ENCODE peak calls at places on chromosomes 12 and 14, in seven cellular contexts. One of them, this sample, is unnamed.

GRCh38 chr14:21525571-21525970 is 575 bp downstream of the SALL2 start:
- DNase-seq in T-helper 1 cell: no peak
- DNase-seq in Karpas-422: no peak
- DNase-seq in Calu3: no peak
- DNase-seq in NCI-H1105: no peak
- DNase-seq in small intestine: no peak
- DNase-seq in iris pigment epithelial cell: peak; percentile 39
- DNase-seq in this sample: peak; percentile 43

GRCh38 chr14:98173291-98173690 is 1098.7 kb downstream of the BCL11B start:
- DNase-seq in T-helper 1 cell: peak; percentile 33
- DNase-seq in Karpas-422: no peak
- DNase-seq in Calu3: no peak
- DNase-seq in NCI-H1105: no peak
- DNase-seq in small intestine: peak; percentile 46
- DNase-seq in iris pigment epithelial cell: no peak
- DNase-seq in this sample: no peak

GRCh38 chr12:26428420-26428819 is 233.0 kb downstream of the SSPN start:
- DNase-seq in T-helper 1 cell: no peak
- DNase-seq in Karpas-422: no peak
- DNase-seq in Calu3: no peak
- DNase-seq in NCI-H1105: no peak
- DNase-seq in small intestine: no peak
- DNase-seq in iris pigment epithelial cell: peak; percentile 36
- DNase-seq in this sample: no peak

GRCh38 chr12:26119391-26119981 is 5.4 kb downstream of the BHLHE41 start:
- DNase-seq in T-helper 1 cell: no peak
- DNase-seq in Karpas-422: peak; percentile 76
- DNase-seq in Calu3: peak; percentile 31
- DNase-seq in NCI-H1105: peak; percentile 36
- DNase-seq in small intestine: peak; percentile 64
- DNase-seq in iris pigment epithelial cell: peak; percentile 79
- DNase-seq in this sample: peak; percentile 76

GRCh38 chr14:87712386-87713113 is 280.4 kb downstream of the GALC start:
- DNase-seq in T-helper 1 cell: no peak
- DNase-seq in Karpas-422: peak; percentile 62
- DNase-seq in Calu3: no peak
- DNase-seq in NCI-H1105: no peak
- DNase-seq in small intestine: no peak
- DNase-seq in iris pigment epithelial cell: no peak
- DNase-seq in this sample: peak; percentile 24

GRCh38 chr12:132258543-132258942 is 70.8 kb downstream of the GALNT9 start:
- DNase-seq in T-helper 1 cell: no peak
- DNase-seq in Karpas-422: no peak
- DNase-seq in Calu3: no peak
- DNase-seq in NCI-H1105: no peak
- DNase-seq in small intestine: no peak
- DNase-seq in iris pigment epithelial cell: no peak
- DNase-seq in this sample: no peak

GRCh38 chr12:10615532-10615931 is 2.1 kb upstream of the MAGOHB start:
- DNase-seq in T-helper 1 cell: no peak
- DNase-seq in Karpas-422: no peak
- DNase-seq in Calu3: no peak
- DNase-seq in NCI-H1105: no peak
- DNase-seq in small intestine: no peak
- DNase-seq in iris pigment epithelial cell: no peak
- DNase-seq in this sample: no peak

GRCh38 chr14:84493779-84494178 is 1036.2 kb upstream of the FLRT2 start:
- DNase-seq in T-helper 1 cell: no peak
- DNase-seq in Karpas-422: peak; percentile 72
- DNase-seq in Calu3: no peak
- DNase-seq in NCI-H1105: no peak
- DNase-seq in small intestine: no peak
- DNase-seq in iris pigment epithelial cell: peak; percentile 23
- DNase-seq in this sample: peak; percentile 4

GRCh38 chr12:110168732-110169455 is 44.7 kb downstream of the IFT81 start:
- DNase-seq in T-helper 1 cell: no peak
- DNase-seq in Karpas-422: no peak
- DNase-seq in Calu3: no peak
- DNase-seq in NCI-H1105: no peak
- DNase-seq in small intestine: no peak
- DNase-seq in iris pigment epithelial cell: no peak
- DNase-seq in this sample: peak; percentile 88

GRCh38 chr12:115920395-115921183 is 356.9 kb downstream of the MED13L start:
- DNase-seq in T-helper 1 cell: no peak
- DNase-seq in Karpas-422: peak; percentile 31
- DNase-seq in Calu3: no peak
- DNase-seq in NCI-H1105: no peak
- DNase-seq in small intestine: no peak
- DNase-seq in iris pigment epithelial cell: peak; percentile 49
- DNase-seq in this sample: no peak

GRCh38 chr12:96237465-96238077 is 43.4 kb downstream of the ELK3 start:
- DNase-seq in T-helper 1 cell: peak; percentile 49
- DNase-seq in Karpas-422: peak; percentile 48
- DNase-seq in Calu3: peak; percentile 13
- DNase-seq in NCI-H1105: no peak
- DNase-seq in small intestine: no peak
- DNase-seq in iris pigment epithelial cell: peak; percentile 98
- DNase-seq in this sample: no peak

GRCh38 chr12:53219116-53219955 is 12.3 kb upstream of the ITGB7 start:
- DNase-seq in T-helper 1 cell: no peak
- DNase-seq in Karpas-422: peak; percentile 58
- DNase-seq in Calu3: no peak
- DNase-seq in NCI-H1105: no peak
- DNase-seq in small intestine: no peak
- DNase-seq in iris pigment epithelial cell: peak; percentile 60
- DNase-seq in this sample: peak; percentile 41

GRCh38 chr14:26088260-26088659 is 509.6 kb downstream of the NOVA1 start:
- DNase-seq in T-helper 1 cell: no peak
- DNase-seq in Karpas-422: no peak
- DNase-seq in Calu3: no peak
- DNase-seq in NCI-H1105: no peak
- DNase-seq in small intestine: no peak
- DNase-seq in iris pigment epithelial cell: no peak
- DNase-seq in this sample: peak; percentile 21

GRCh38 chr14:104800600-104801283 is at the start of gene ZBTB42:
- DNase-seq in T-helper 1 cell: peak; percentile 65
- DNase-seq in Karpas-422: peak; percentile 75
- DNase-seq in Calu3: peak; percentile 91
- DNase-seq in NCI-H1105: peak; percentile 39
- DNase-seq in small intestine: peak; percentile 90
- DNase-seq in iris pigment epithelial cell: peak; percentile 68
- DNase-seq in this sample: peak; percentile 64

GRCh38 chr14:101739446-101740141 is 21.9 kb upstream of the PPP2R5C start:
- DNase-seq in T-helper 1 cell: no peak
- DNase-seq in Karpas-422: no peak
- DNase-seq in Calu3: no peak
- DNase-seq in NCI-H1105: no peak
- DNase-seq in small intestine: no peak
- DNase-seq in iris pigment epithelial cell: no peak
- DNase-seq in this sample: no peak

GRCh38 chr14:52458721-52459085 is 93.6 kb downstream of the TXNDC16 start:
- DNase-seq in T-helper 1 cell: no peak
- DNase-seq in Karpas-422: no peak
- DNase-seq in Calu3: no peak
- DNase-seq in NCI-H1105: no peak
- DNase-seq in small intestine: no peak
- DNase-seq in iris pigment epithelial cell: peak; percentile 84
- DNase-seq in this sample: no peak

GRCh38 chr12:116044181-116044580 is 233.3 kb downstream of the MED13L start:
- DNase-seq in T-helper 1 cell: no peak
- DNase-seq in Karpas-422: no peak
- DNase-seq in Calu3: no peak
- DNase-seq in NCI-H1105: no peak
- DNase-seq in small intestine: peak; percentile 60
- DNase-seq in iris pigment epithelial cell: peak; percentile 31
- DNase-seq in this sample: no peak

GRCh38 chr14:103561381-103562134 is 899 bp downstream of the BAG5 start:
- DNase-seq in T-helper 1 cell: peak; percentile 26
- DNase-seq in Karpas-422: peak; percentile 87
- DNase-seq in Calu3: peak; percentile 31
- DNase-seq in NCI-H1105: no peak
- DNase-seq in small intestine: peak; percentile 31
- DNase-seq in iris pigment epithelial cell: peak; percentile 76
- DNase-seq in this sample: peak; percentile 53

GRCh38 chr12:5439333-5439732 is 7.4 kb downstream of the NTF3 start:
- DNase-seq in T-helper 1 cell: no peak
- DNase-seq in Karpas-422: peak; percentile 50
- DNase-seq in Calu3: no peak
- DNase-seq in NCI-H1105: no peak
- DNase-seq in small intestine: no peak
- DNase-seq in iris pigment epithelial cell: no peak
- DNase-seq in this sample: no peak

GRCh38 chr12:65891987-65892481 is 67.8 kb downstream of the HMGA2 start:
- DNase-seq in T-helper 1 cell: no peak
- DNase-seq in Karpas-422: no peak
- DNase-seq in Calu3: peak; percentile 56
- DNase-seq in NCI-H1105: no peak
- DNase-seq in small intestine: peak; percentile 33
- DNase-seq in iris pigment epithelial cell: peak; percentile 97
- DNase-seq in this sample: peak; percentile 86

GRCh38 chr12:84856156-84856900 is 56.3 kb downstream of the SLC6A15 start:
- DNase-seq in T-helper 1 cell: no peak
- DNase-seq in Karpas-422: no peak
- DNase-seq in Calu3: no peak
- DNase-seq in NCI-H1105: no peak
- DNase-seq in small intestine: no peak
- DNase-seq in iris pigment epithelial cell: peak; percentile 38
- DNase-seq in this sample: no peak

GRCh38 chr14:104588066-104588857 is 8.7 kb downstream of the C14orf180 start:
- DNase-seq in T-helper 1 cell: no peak
- DNase-seq in Karpas-422: no peak
- DNase-seq in Calu3: no peak
- DNase-seq in NCI-H1105: no peak
- DNase-seq in small intestine: no peak
- DNase-seq in iris pigment epithelial cell: no peak
- DNase-seq in this sample: no peak

GRCh38 chr12:122871851-122872785 is 23.8 kb downstream of the VPS37B start:
- DNase-seq in T-helper 1 cell: no peak
- DNase-seq in Karpas-422: peak; percentile 63
- DNase-seq in Calu3: peak; percentile 87
- DNase-seq in NCI-H1105: no peak
- DNase-seq in small intestine: peak; percentile 87
- DNase-seq in iris pigment epithelial cell: peak; percentile 69
- DNase-seq in this sample: peak; percentile 95

GRCh38 chr14:89032086-89032649 is 207.7 kb downstream of the TTC8 start:
- DNase-seq in T-helper 1 cell: no peak
- DNase-seq in Karpas-422: peak; percentile 61
- DNase-seq in Calu3: no peak
- DNase-seq in NCI-H1105: no peak
- DNase-seq in small intestine: no peak
- DNase-seq in iris pigment epithelial cell: no peak
- DNase-seq in this sample: no peak

GRCh38 chr12:23921099-23921846 is 28.2 kb downstream of the SOX5 start:
- DNase-seq in T-helper 1 cell: no peak
- DNase-seq in Karpas-422: no peak
- DNase-seq in Calu3: no peak
- DNase-seq in NCI-H1105: no peak
- DNase-seq in small intestine: no peak
- DNase-seq in iris pigment epithelial cell: no peak
- DNase-seq in this sample: no peak

GRCh38 chr12:52399756-52400155 is 6.4 kb downstream of the KRT82 start:
- DNase-seq in T-helper 1 cell: no peak
- DNase-seq in Karpas-422: no peak
- DNase-seq in Calu3: no peak
- DNase-seq in NCI-H1105: no peak
- DNase-seq in small intestine: no peak
- DNase-seq in iris pigment epithelial cell: no peak
- DNase-seq in this sample: no peak

GRCh38 chr12:89355243-89356068 is 3.2 kb upstream of the DUSP6 start:
- DNase-seq in T-helper 1 cell: no peak
- DNase-seq in Karpas-422: no peak
- DNase-seq in Calu3: no peak
- DNase-seq in NCI-H1105: no peak
- DNase-seq in small intestine: no peak
- DNase-seq in iris pigment epithelial cell: no peak
- DNase-seq in this sample: peak; percentile 41

GRCh38 chr12:103333676-103334075 is 162.1 kb downstream of the C12orf42 start:
- DNase-seq in T-helper 1 cell: no peak
- DNase-seq in Karpas-422: no peak
- DNase-seq in Calu3: no peak
- DNase-seq in NCI-H1105: no peak
- DNase-seq in small intestine: no peak
- DNase-seq in iris pigment epithelial cell: no peak
- DNase-seq in this sample: no peak

GRCh38 chr14:63853831-63854293 is 1.1 kb downstream of the SYNE2 start:
- DNase-seq in T-helper 1 cell: peak; percentile 43
- DNase-seq in Karpas-422: peak; percentile 58
- DNase-seq in Calu3: peak; percentile 48
- DNase-seq in NCI-H1105: peak; percentile 53
- DNase-seq in small intestine: peak; percentile 69
- DNase-seq in iris pigment epithelial cell: peak; percentile 55
- DNase-seq in this sample: peak; percentile 87

GRCh38 chr12:101854747-101855146 is 22.6 kb upstream of the DRAM1 start:
- DNase-seq in T-helper 1 cell: no peak
- DNase-seq in Karpas-422: peak; percentile 54
- DNase-seq in Calu3: no peak
- DNase-seq in NCI-H1105: no peak
- DNase-seq in small intestine: no peak
- DNase-seq in iris pigment epithelial cell: no peak
- DNase-seq in this sample: no peak

GRCh38 chr14:89365071-89365801 is 51.8 kb downstream of the FOXN3 start:
- DNase-seq in T-helper 1 cell: peak; percentile 37
- DNase-seq in Karpas-422: peak; percentile 56
- DNase-seq in Calu3: no peak
- DNase-seq in NCI-H1105: no peak
- DNase-seq in small intestine: peak; percentile 29
- DNase-seq in iris pigment epithelial cell: no peak
- DNase-seq in this sample: peak; percentile 82

GRCh38 chr14:104585966-104586702 is 6.6 kb downstream of the C14orf180 start:
- DNase-seq in T-helper 1 cell: no peak
- DNase-seq in Karpas-422: no peak
- DNase-seq in Calu3: no peak
- DNase-seq in NCI-H1105: no peak
- DNase-seq in small intestine: no peak
- DNase-seq in iris pigment epithelial cell: no peak
- DNase-seq in this sample: no peak

GRCh38 chr12:113049976-113050742 is 6.4 kb upstream of the DTX1 start:
- DNase-seq in T-helper 1 cell: no peak
- DNase-seq in Karpas-422: peak; percentile 88
- DNase-seq in Calu3: peak; percentile 70
- DNase-seq in NCI-H1105: no peak
- DNase-seq in small intestine: peak; percentile 11
- DNase-seq in iris pigment epithelial cell: no peak
- DNase-seq in this sample: no peak

GRCh38 chr12:97322388-97322787 is 140.2 kb upstream of the RMST start:
- DNase-seq in T-helper 1 cell: no peak
- DNase-seq in Karpas-422: no peak
- DNase-seq in Calu3: no peak
- DNase-seq in NCI-H1105: no peak
- DNase-seq in small intestine: no peak
- DNase-seq in iris pigment epithelial cell: no peak
- DNase-seq in this sample: no peak

GRCh38 chr12:47403681-47404080 is 302.1 kb downstream of the RPAP3 start:
- DNase-seq in T-helper 1 cell: no peak
- DNase-seq in Karpas-422: no peak
- DNase-seq in Calu3: no peak
- DNase-seq in NCI-H1105: no peak
- DNase-seq in small intestine: no peak
- DNase-seq in iris pigment epithelial cell: no peak
- DNase-seq in this sample: no peak

GRCh38 chr12:47878918-47879481 is 25.8 kb downstream of the VDR start:
- DNase-seq in T-helper 1 cell: no peak
- DNase-seq in Karpas-422: no peak
- DNase-seq in Calu3: no peak
- DNase-seq in NCI-H1105: no peak
- DNase-seq in small intestine: peak; percentile 58
- DNase-seq in iris pigment epithelial cell: no peak
- DNase-seq in this sample: no peak

GRCh38 chr14:22973217-22974032 is 8.9 kb downstream of the AJUBA start:
- DNase-seq in T-helper 1 cell: no peak
- DNase-seq in Karpas-422: peak; percentile 84
- DNase-seq in Calu3: peak; percentile 62
- DNase-seq in NCI-H1105: no peak
- DNase-seq in small intestine: peak; percentile 77
- DNase-seq in iris pigment epithelial cell: peak; percentile 62
- DNase-seq in this sample: peak; percentile 78

This sample was measured in A673.